ENCODE peak calls at places on chromosomes 11 and 22, in ten cellular contexts. One of them, this sample, is unnamed.

GRCh38 chr11:46253258-46254134 is 24.0 kb upstream of the CREB3L1 start:
- DNase-seq in astrocyte of the spinal cord: no peak
- DNase-seq in hepatocyte: peak; percentile 35
- DNase-seq in AG10803: no peak
- DNase-seq in psoas muscle: no peak
- DNase-seq in gastrocnemius medialis: no peak
- DNase-seq in GM20000: no peak
- DNase-seq in heart left ventricle: no peak
- DNase-seq in WTC11: no peak
- DNase-seq in coronary artery: no peak
- DNase-seq in this sample: no peak

GRCh38 chr11:12439615-12440014 is 62.2 kb downstream of the PARVA start:
- DNase-seq in astrocyte of the spinal cord: no peak
- DNase-seq in hepatocyte: no peak
- DNase-seq in AG10803: no peak
- DNase-seq in psoas muscle: no peak
- DNase-seq in gastrocnemius medialis: no peak
- DNase-seq in GM20000: no peak
- DNase-seq in heart left ventricle: no peak
- DNase-seq in WTC11: no peak
- DNase-seq in coronary artery: no peak
- DNase-seq in this sample: no peak

GRCh38 chr11:93870616-93871015 is 20.2 kb upstream of the VSTM5 start:
- DNase-seq in astrocyte of the spinal cord: no peak
- DNase-seq in hepatocyte: no peak
- DNase-seq in AG10803: no peak
- DNase-seq in psoas muscle: no peak
- DNase-seq in gastrocnemius medialis: no peak
- DNase-seq in GM20000: no peak
- DNase-seq in heart left ventricle: no peak
- DNase-seq in WTC11: no peak
- DNase-seq in coronary artery: no peak
- DNase-seq in this sample: no peak

GRCh38 chr11:120564573-120565301 is 53.2 kb downstream of the GRIK4 start:
- DNase-seq in astrocyte of the spinal cord: peak; percentile 25
- DNase-seq in hepatocyte: peak; percentile 58
- DNase-seq in AG10803: peak; percentile 41
- DNase-seq in psoas muscle: peak; percentile 61
- DNase-seq in gastrocnemius medialis: peak; percentile 26
- DNase-seq in GM20000: peak; percentile 90
- DNase-seq in heart left ventricle: peak; percentile 69
- DNase-seq in WTC11: peak; percentile 38
- DNase-seq in coronary artery: no peak
- DNase-seq in this sample: peak; percentile 30

GRCh38 chr11:116454020-116454645 is 318.7 kb downstream of the BUD13 start:
- DNase-seq in astrocyte of the spinal cord: peak; percentile 18
- DNase-seq in hepatocyte: peak; percentile 71
- DNase-seq in AG10803: peak; percentile 46
- DNase-seq in psoas muscle: no peak
- DNase-seq in gastrocnemius medialis: peak; percentile 21
- DNase-seq in GM20000: peak; percentile 51
- DNase-seq in heart left ventricle: peak; percentile 44
- DNase-seq in WTC11: peak; percentile 76
- DNase-seq in coronary artery: no peak
- DNase-seq in this sample: peak; percentile 43

GRCh38 chr11:12085371-12086251 is 24.8 kb upstream of the MICAL2 start:
- DNase-seq in astrocyte of the spinal cord: no peak
- DNase-seq in hepatocyte: no peak
- DNase-seq in AG10803: peak; percentile 63
- DNase-seq in psoas muscle: no peak
- DNase-seq in gastrocnemius medialis: no peak
- DNase-seq in GM20000: no peak
- DNase-seq in heart left ventricle: no peak
- DNase-seq in WTC11: no peak
- DNase-seq in coronary artery: no peak
- DNase-seq in this sample: no peak

GRCh38 chr11:12784445-12784844 is 110.2 kb downstream of the TEAD1 start:
- DNase-seq in astrocyte of the spinal cord: peak; percentile 52
- DNase-seq in hepatocyte: no peak
- DNase-seq in AG10803: no peak
- DNase-seq in psoas muscle: no peak
- DNase-seq in gastrocnemius medialis: no peak
- DNase-seq in GM20000: no peak
- DNase-seq in heart left ventricle: no peak
- DNase-seq in WTC11: no peak
- DNase-seq in coronary artery: no peak
- DNase-seq in this sample: no peak

GRCh38 chr11:98679673-98680072 is 341.1 kb upstream of the CNTN5 start:
- DNase-seq in astrocyte of the spinal cord: no peak
- DNase-seq in hepatocyte: no peak
- DNase-seq in AG10803: no peak
- DNase-seq in psoas muscle: no peak
- DNase-seq in gastrocnemius medialis: no peak
- DNase-seq in GM20000: no peak
- DNase-seq in heart left ventricle: no peak
- DNase-seq in WTC11: no peak
- DNase-seq in coronary artery: no peak
- DNase-seq in this sample: no peak

GRCh38 chr22:30806391-30806861 is 111.8 kb downstream of the OSBP2 start:
- DNase-seq in astrocyte of the spinal cord: peak; percentile 71
- DNase-seq in hepatocyte: no peak
- DNase-seq in AG10803: peak; percentile 42
- DNase-seq in psoas muscle: no peak
- DNase-seq in gastrocnemius medialis: no peak
- DNase-seq in GM20000: no peak
- DNase-seq in heart left ventricle: no peak
- DNase-seq in WTC11: peak; percentile 38
- DNase-seq in coronary artery: no peak
- DNase-seq in this sample: peak; percentile 88

GRCh38 chr11:76604081-76604601 is 66.4 kb downstream of the LRRC32 start:
- DNase-seq in astrocyte of the spinal cord: no peak
- DNase-seq in hepatocyte: no peak
- DNase-seq in AG10803: no peak
- DNase-seq in psoas muscle: no peak
- DNase-seq in gastrocnemius medialis: no peak
- DNase-seq in GM20000: no peak
- DNase-seq in heart left ventricle: no peak
- DNase-seq in WTC11: no peak
- DNase-seq in coronary artery: peak; percentile 70
- DNase-seq in this sample: no peak

GRCh38 chr11:128830290-128830813 is 36.7 kb downstream of the KCNJ1 start:
- DNase-seq in astrocyte of the spinal cord: no peak
- DNase-seq in hepatocyte: no peak
- DNase-seq in AG10803: no peak
- DNase-seq in psoas muscle: no peak
- DNase-seq in gastrocnemius medialis: no peak
- DNase-seq in GM20000: peak; percentile 41
- DNase-seq in heart left ventricle: no peak
- DNase-seq in WTC11: no peak
- DNase-seq in coronary artery: no peak
- DNase-seq in this sample: no peak

GRCh38 chr22:36156515-36157419 is 3.8 kb downstream of the APOL3 start:
- DNase-seq in astrocyte of the spinal cord: peak; percentile 81
- DNase-seq in hepatocyte: peak; percentile 71
- DNase-seq in AG10803: peak; percentile 78
- DNase-seq in psoas muscle: peak; percentile 90
- DNase-seq in gastrocnemius medialis: peak; percentile 79
- DNase-seq in GM20000: peak; percentile 25
- DNase-seq in heart left ventricle: peak; percentile 93
- DNase-seq in WTC11: peak; percentile 43
- DNase-seq in coronary artery: peak; percentile 92
- DNase-seq in this sample: peak; percentile 78

GRCh38 chr11:10304495-10305261 is at the start of gene ADM:
- DNase-seq in astrocyte of the spinal cord: peak; percentile 96
- DNase-seq in hepatocyte: peak; percentile 93
- DNase-seq in AG10803: peak; percentile 96
- DNase-seq in psoas muscle: peak; percentile 93
- DNase-seq in gastrocnemius medialis: peak; percentile 88
- DNase-seq in GM20000: peak; percentile 73
- DNase-seq in heart left ventricle: peak; percentile 93
- DNase-seq in WTC11: peak; percentile 78
- DNase-seq in coronary artery: peak; percentile 88
- DNase-seq in this sample: peak; percentile 92

GRCh38 chr11:109192864-109193263 is 229.1 kb upstream of the C11orf87 start:
- DNase-seq in astrocyte of the spinal cord: no peak
- DNase-seq in hepatocyte: no peak
- DNase-seq in AG10803: no peak
- DNase-seq in psoas muscle: no peak
- DNase-seq in gastrocnemius medialis: no peak
- DNase-seq in GM20000: no peak
- DNase-seq in heart left ventricle: no peak
- DNase-seq in WTC11: no peak
- DNase-seq in coronary artery: no peak
- DNase-seq in this sample: no peak

GRCh38 chr11:64225608-64226506 is at the start of the genes NUDT22 and TRPT1:
- DNase-seq in astrocyte of the spinal cord: peak; percentile 77
- DNase-seq in hepatocyte: peak; percentile 95
- DNase-seq in AG10803: peak; percentile 65
- DNase-seq in psoas muscle: peak; percentile 92
- DNase-seq in gastrocnemius medialis: peak; percentile 90
- DNase-seq in GM20000: peak; percentile 95
- DNase-seq in heart left ventricle: peak; percentile 96
- DNase-seq in WTC11: peak; percentile 89
- DNase-seq in coronary artery: peak; percentile 95
- DNase-seq in this sample: peak; percentile 79
- TF ChIP-seq CTCF in astrocyte of the spinal cord: peak; percentile 29
- TF ChIP-seq CTCF in hepatocyte: peak; percentile 32
- TF ChIP-seq CTCF in AG10803: peak; percentile 28
- TF ChIP-seq CTCF in psoas muscle: peak; percentile 25
- TF ChIP-seq CTCF in gastrocnemius medialis: peak; percentile 30
- TF ChIP-seq CTCF in GM20000: no peak
- TF ChIP-seq CTCF in heart left ventricle: peak; percentile 15
- TF ChIP-seq CTCF in WTC11: no peak
- TF ChIP-seq CTCF in coronary artery: no peak
- TF ChIP-seq CTCF in this sample: peak; percentile 31

GRCh38 chr11:19808076-19808911 is 95.7 kb downstream of the NAV2 start:
- DNase-seq in astrocyte of the spinal cord: no peak
- DNase-seq in hepatocyte: no peak
- DNase-seq in AG10803: no peak
- DNase-seq in psoas muscle: no peak
- DNase-seq in gastrocnemius medialis: no peak
- DNase-seq in GM20000: no peak
- DNase-seq in heart left ventricle: no peak
- DNase-seq in WTC11: no peak
- DNase-seq in coronary artery: no peak
- DNase-seq in this sample: no peak
- TF ChIP-seq CTCF in astrocyte of the spinal cord: no peak
- TF ChIP-seq CTCF in hepatocyte: peak; percentile 35
- TF ChIP-seq CTCF in AG10803: peak; percentile 32
- TF ChIP-seq CTCF in psoas muscle: peak; percentile 14
- TF ChIP-seq CTCF in gastrocnemius medialis: no peak
- TF ChIP-seq CTCF in GM20000: no peak
- TF ChIP-seq CTCF in heart left ventricle: no peak
- TF ChIP-seq CTCF in WTC11: no peak
- TF ChIP-seq CTCF in coronary artery: no peak
- TF ChIP-seq CTCF in this sample: no peak

DNA sequence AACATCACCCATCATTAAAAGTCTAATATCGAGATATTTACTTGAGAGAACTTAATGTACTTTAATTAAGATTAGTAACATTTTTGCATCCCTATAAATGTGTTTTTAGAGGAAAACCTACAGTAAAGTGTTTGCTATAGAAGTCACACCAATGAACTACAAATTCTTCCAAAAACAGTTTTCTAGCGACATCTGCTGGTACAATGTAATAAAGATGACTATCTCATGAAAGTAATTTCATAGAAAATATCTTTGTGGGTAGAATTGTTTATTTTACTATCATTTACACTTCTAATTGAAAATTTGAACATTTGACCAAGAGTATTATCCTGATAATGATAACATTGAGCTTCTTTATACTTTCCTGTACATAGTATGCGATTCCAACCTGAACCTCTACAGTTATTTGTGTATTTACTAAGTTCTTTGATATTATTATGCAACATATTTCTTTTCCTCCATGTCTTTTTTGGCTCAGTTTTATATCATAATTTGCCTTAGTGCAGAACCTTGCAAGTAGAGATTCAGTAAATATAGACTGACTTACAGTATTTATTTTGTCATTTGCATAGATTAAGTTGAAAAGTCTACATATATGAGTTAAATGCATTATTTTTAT is 252.7 kb downstream of the TMEM135 start:
- DNase-seq in astrocyte of the spinal cord: peak; percentile 67
- DNase-seq in hepatocyte: peak; percentile 77
- DNase-seq in AG10803: peak; percentile 64
- DNase-seq in psoas muscle: no peak
- DNase-seq in gastrocnemius medialis: no peak
- DNase-seq in GM20000: peak; percentile 61
- DNase-seq in heart left ventricle: no peak
- DNase-seq in WTC11: no peak
- DNase-seq in coronary artery: no peak
- DNase-seq in this sample: peak; percentile 70
- TF ChIP-seq CTCF in astrocyte of the spinal cord: peak; percentile 47
- TF ChIP-seq CTCF in hepatocyte: peak; percentile 81
- TF ChIP-seq CTCF in AG10803: peak; percentile 75
- TF ChIP-seq CTCF in psoas muscle: peak; percentile 74
- TF ChIP-seq CTCF in gastrocnemius medialis: peak; percentile 73
- TF ChIP-seq CTCF in GM20000: no peak
- TF ChIP-seq CTCF in heart left ventricle: peak; percentile 71
- TF ChIP-seq CTCF in WTC11: peak; percentile 45
- TF ChIP-seq CTCF in coronary artery: peak; percentile 28
- TF ChIP-seq CTCF in this sample: peak; percentile 64

GRCh38 chr11:91261513-91261912 is 963.1 kb upstream of the FAT3 start:
- DNase-seq in astrocyte of the spinal cord: no peak
- DNase-seq in hepatocyte: no peak
- DNase-seq in AG10803: no peak
- DNase-seq in psoas muscle: no peak
- DNase-seq in gastrocnemius medialis: no peak
- DNase-seq in GM20000: no peak
- DNase-seq in heart left ventricle: no peak
- DNase-seq in WTC11: peak; percentile 22
- DNase-seq in coronary artery: no peak
- DNase-seq in this sample: no peak
- TF ChIP-seq CTCF in astrocyte of the spinal cord: no peak
- TF ChIP-seq CTCF in hepatocyte: peak; percentile 7
- TF ChIP-seq CTCF in AG10803: no peak
- TF ChIP-seq CTCF in psoas muscle: no peak
- TF ChIP-seq CTCF in gastrocnemius medialis: no peak
- TF ChIP-seq CTCF in GM20000: peak; percentile 14
- TF ChIP-seq CTCF in heart left ventricle: no peak
- TF ChIP-seq CTCF in WTC11: peak; percentile 32
- TF ChIP-seq CTCF in coronary artery: no peak
- TF ChIP-seq CTCF in this sample: no peak

This sample was measured in MCF 10A.